ENCODE peak calls at places on chromosomes 7 and 10, in ten cellular contexts. P, M, G, I, B, E, H, Y, F and T are unnamed samples.

GRCh38 chr10:78063236-78063635 is 29.6 kb downstream of the RPS24 start:
- DNase-seq in P (no peak), M (no peak), G (no peak), I (no peak), B (no peak), E (no peak), H (no peak), Y (no peak), F (no peak), T (no peak)

GRCh38 chr7:130151591-130152269 is 53.5 kb downstream of the TMEM209 start:
- DNase-seq in P (no peak), M (no peak), G (no peak), I (no peak), B (no peak), E (no peak), H (no peak), Y (no peak), F (peak; percentile 24), T (no peak)

GRCh38 chr10:6721964-6722615 is 142.0 kb upstream of the PRKCQ start:
- DNase-seq in P (no peak), M (peak; percentile 92), G (no peak), I (no peak), B (no peak), E (no peak), H (peak; percentile 79), Y (no peak), F (peak; percentile 96), T (no peak)

GRCh38 chr7:155038335-155038734 is 31.8 kb upstream of the HTR5A start:
- DNase-seq in P (no peak), M (no peak), G (no peak), I (no peak), B (no peak), E (no peak), H (no peak), Y (no peak), F (no peak), T (no peak)

GRCh38 chr10:8311526-8312070 is 257.1 kb downstream of the GATA3 start:
- DNase-seq in P (no peak), M (no peak), G (no peak), I (no peak), B (no peak), E (no peak), H (no peak), Y (no peak), F (no peak), T (no peak)

GRCh38 chr7:148793590-148793989 is 90.5 kb downstream of the EZH2 start:
- DNase-seq in P (no peak), M (no peak), G (no peak), I (no peak), B (no peak), E (no peak), H (no peak), Y (no peak), F (no peak), T (no peak)

GRCh38 chr7:121107923-121108498 is 119.5 kb downstream of the CPED1 start:
- DNase-seq in P (peak; percentile 78), M (peak; percentile 79), G (no peak), I (peak; percentile 24), B (no peak), E (no peak), H (peak; percentile 57), Y (no peak), F (peak; percentile 45), T (no peak)

GRCh38 chr7:105578496-105578895 is 2.8 kb downstream of the EFCAB10 start:
- DNase-seq in P (no peak), M (no peak), G (no peak), I (no peak), B (no peak), E (no peak), H (no peak), Y (no peak), F (peak; percentile 18), T (no peak)

GRCh38 chr10:4316166-4316810 is 509.7 kb upstream of the AKR1E2 start:
- DNase-seq in P (no peak), M (peak; percentile 89), G (no peak), I (no peak), B (no peak), E (no peak), H (peak; percentile 57), Y (no peak), F (peak; percentile 97), T (no peak)

GRCh38 chr7:73769481-73770001 is 529 bp downstream of the CLDN3 start:
- DNase-seq in P (no peak), M (no peak), G (no peak), I (peak; percentile 9), B (no peak), E (no peak), H (no peak), Y (no peak), F (no peak), T (no peak)

GRCh38 chr7:74441801-74442200 is 11.9 kb upstream of the GTF2IRD1 start:
- DNase-seq in P (no peak), M (no peak), G (no peak), I (no peak), B (no peak), E (no peak), H (no peak), Y (no peak), F (no peak), T (no peak)

GRCh38 chr10:121592155-121592890 is 5.9 kb downstream of the FGFR2 start:
- DNase-seq in P (no peak), M (no peak), G (no peak), I (no peak), B (no peak), E (no peak), H (no peak), Y (no peak), F (no peak), T (no peak)
- TF ChIP-seq CTCF in P (no peak), M (no peak), G (no peak), I (no peak), B (no peak), E (no peak), H (peak; percentile 30), Y (peak; percentile 41), F (no peak), T (peak; percentile 29)

GRCh38 chr10:98338318-98338717 is 70.3 kb upstream of the LOXL4 start:
- DNase-seq in P (no peak), M (peak; percentile 13), G (no peak), I (no peak), B (no peak), E (no peak), H (no peak), Y (no peak), F (no peak), T (no peak)
- TF ChIP-seq CTCF in P (peak; percentile 19), M (no peak), G (no peak), I (no peak), B (no peak), E (no peak), H (no peak), Y (no peak), F (no peak), T (no peak)

GRCh38 chr7:96800122-96800521 is 90.5 kb upstream of the SEM1 start:
- DNase-seq in P (no peak), M (no peak), G (no peak), I (no peak), B (no peak), E (no peak), H (no peak), Y (no peak), F (no peak), T (no peak)

GRCh38 chr7:96800824-96801223 is 91.2 kb upstream of the SEM1 start:
- DNase-seq in P (no peak), M (peak; percentile 8), G (no peak), I (no peak), B (no peak), E (no peak), H (peak; percentile 12), Y (no peak), F (no peak), T (no peak)
- TF ChIP-seq CTCF in P (no peak), M (no peak), G (no peak), I (no peak), B (no peak), E (no peak), H (no peak), Y (no peak), F (no peak), T (no peak)

GRCh38 chr10:123117644-123118409 is 17.9 kb upstream of the HMX3 start:
- DNase-seq in P (peak; percentile 20), M (no peak), G (peak; percentile 15), I (no peak), B (no peak), E (peak; percentile 80), H (no peak), Y (no peak), F (no peak), T (no peak)
- TF ChIP-seq CTCF in P (no peak), M (no peak), G (no peak), I (no peak), B (no peak), E (no peak), H (no peak), Y (no peak), F (no peak), T (no peak)

GRCh38 chr7:101299511-101300464 is 21.8 kb downstream of the IFT22 start:
- DNase-seq in P (no peak), M (no peak), G (no peak), I (no peak), B (no peak), E (peak; percentile 70), H (no peak), Y (peak; percentile 36), F (no peak), T (no peak)
- TF ChIP-seq CTCF in P (no peak), M (no peak), G (no peak), I (no peak), B (no peak), E (no peak), H (no peak), Y (peak; percentile 38), F (no peak), T (no peak)

GRCh38 chr10:44993922-44994751 is 6.6 kb upstream of the ZNF22 start:
- DNase-seq in P (no peak), M (peak; percentile 25), G (no peak), I (no peak), B (no peak), E (no peak), H (no peak), Y (no peak), F (no peak), T (no peak)
- TF ChIP-seq CTCF in P (no peak), M (no peak), G (no peak), I (no peak), B (no peak), E (no peak), H (no peak), Y (no peak), F (no peak), T (no peak)

GRCh38 chr10:66440562-66440961 is 485.3 kb upstream of the LRRTM3 start:
- DNase-seq in P (no peak), M (no peak), G (no peak), I (no peak), B (no peak), E (no peak), H (no peak), Y (no peak), F (no peak), T (no peak)
- TF ChIP-seq CTCF in P (no peak), M (no peak), G (no peak), I (no peak), B (no peak), E (no peak), H (no peak), Y (no peak), F (no peak), T (no peak)